ENCODE peak calls at places on chromosomes 4 and X, in four cellular contexts. P is GM23338, S is PC-3, O is lower lobe of right lung. E is an unnamed sample.

GRCh38 chr4:7399433-7400234 is 35.1 kb downstream of the PSAPL1 start:
- DNase-seq in P (no peak), S (no peak), O (no peak), E (peak)

GRCh38 chr4:141078871-141079270 is 54.4 kb downstream of the RNF150 start:
- DNase-seq in P (no peak), S (no peak), O (no peak), E (no peak)

GRCh38 chr4:153467154-153467896 is 1.2 kb downstream of the TMEM131L start:
- DNase-seq in P (peak), S (peak), O (peak), E (no peak)

GRCh38 chrX:110341189-110342035 is 17.2 kb upstream of the RTL9 start:
- DNase-seq in P (no peak), S (peak), O (no peak), E (no peak)

GRCh38 chrX:104566921-104567501 is 1.0 kb downstream of the IL1RAPL2 start:
- DNase-seq in P (peak), S (peak), O (no peak), E (no peak)

GRCh38 chr4:156695163-156695562 is 276.4 kb downstream of the PDGFC start:
- DNase-seq in P (no peak), S (no peak), O (no peak), E (no peak)

GRCh38 chr4:73593631-73594241 is 26.5 kb downstream of the RASSF6 start:
- DNase-seq in P (peak), S (peak), O (no peak), E (no peak)

GRCh38 chr4:89295415-89295927 is 12.1 kb downstream of the GPRIN3 start:
- DNase-seq in P (no peak), S (no peak), O (no peak), E (no peak)

GRCh38 chr4:148515248-148515647 is 73.0 kb upstream of the NR3C2 start:
- DNase-seq in P (no peak), S (peak), O (no peak), E (no peak)

DNA sequence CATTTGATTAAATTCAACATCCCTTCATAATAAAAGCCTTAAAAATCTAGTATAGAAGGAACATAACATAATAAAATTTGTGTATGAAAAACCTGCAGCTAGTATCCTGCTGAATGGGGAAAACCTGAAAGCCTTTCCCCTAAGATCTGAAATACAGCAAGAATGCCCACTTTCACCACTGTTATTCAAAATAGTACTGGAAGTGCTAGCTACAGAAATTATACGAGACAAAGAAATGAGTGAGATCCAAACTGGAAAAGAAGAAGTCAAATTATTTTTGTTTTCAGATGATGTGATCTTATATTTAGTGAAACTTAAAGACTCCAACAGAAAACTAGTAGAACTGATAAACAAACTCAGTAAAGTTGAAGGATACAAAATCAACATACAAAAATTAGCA is 152.9 kb downstream of the RTL3 start:
- DNase-seq in P (no peak), S (no peak), O (no peak), E (no peak)
- H3K27ac ChIP-seq in P (no peak), S (no peak), O (no peak), E (no peak)

GRCh38 chr4:128590773-128591172 is 218.7 kb upstream of the JADE1 start:
- DNase-seq in P (no peak), S (no peak), O (no peak), E (no peak)
- TF ChIP-seq CTCF in P (no peak), S (no peak), O (no peak), E (no peak)

GRCh38 chrX:78104447-78105176 is 564 bp downstream of the PGK1 start:
- DNase-seq in P (peak), S (peak), O (peak), E (peak)

GRCh38 chrX:78106651-78106986 is 2.6 kb downstream of the PGK1 start:
- DNase-seq in P (no peak), S (no peak), O (no peak), E (no peak)

GRCh38 chrX:78103001-78103634 is 930 bp upstream of the PGK1 start:
- DNase-seq in P (no peak), S (no peak), O (no peak), E (no peak)

GRCh38 chrX:78103656-78104446 is at the start of gene PGK1:
- DNase-seq in P (peak), S (peak), O (peak), E (peak)

DNA sequence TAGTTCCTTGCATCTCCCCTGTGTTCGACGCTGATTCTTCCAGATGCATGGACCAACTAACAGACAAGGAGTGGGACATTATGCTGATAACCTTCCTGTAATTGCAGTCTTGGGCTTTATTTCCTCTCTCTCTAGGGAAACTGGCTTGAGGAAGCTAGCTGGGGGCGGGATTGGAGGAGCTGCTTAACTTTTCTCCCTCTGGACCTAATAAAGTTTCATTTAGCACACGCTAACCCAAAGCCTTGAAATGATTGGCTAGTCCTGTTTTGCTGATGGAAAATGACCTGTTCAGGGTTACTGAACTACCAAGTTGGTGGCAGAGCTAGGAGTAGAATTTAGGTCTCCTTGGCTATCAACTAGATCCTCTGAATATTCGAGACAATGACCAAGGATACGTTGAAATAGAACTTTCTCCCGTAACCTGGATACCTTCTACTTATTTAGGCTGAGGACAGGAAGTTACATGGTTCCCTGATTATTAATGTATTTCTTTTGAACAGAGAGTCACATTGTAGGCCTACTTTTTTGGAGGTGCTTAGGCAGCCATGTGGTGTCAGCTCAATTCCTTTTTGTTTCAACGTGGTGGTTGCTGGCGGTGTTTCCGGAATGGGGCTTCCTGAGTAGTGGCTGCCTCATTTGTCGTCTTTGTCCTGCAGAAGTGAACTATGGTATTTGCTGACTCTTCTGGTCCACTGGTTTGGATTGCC is 2.0 kb downstream of the PGK1 start:
- DNase-seq in P (no peak), S (no peak), O (no peak), E (no peak)
- H3K27ac ChIP-seq in P (no peak), S (no peak), O (peak), E (no peak)

DNA sequence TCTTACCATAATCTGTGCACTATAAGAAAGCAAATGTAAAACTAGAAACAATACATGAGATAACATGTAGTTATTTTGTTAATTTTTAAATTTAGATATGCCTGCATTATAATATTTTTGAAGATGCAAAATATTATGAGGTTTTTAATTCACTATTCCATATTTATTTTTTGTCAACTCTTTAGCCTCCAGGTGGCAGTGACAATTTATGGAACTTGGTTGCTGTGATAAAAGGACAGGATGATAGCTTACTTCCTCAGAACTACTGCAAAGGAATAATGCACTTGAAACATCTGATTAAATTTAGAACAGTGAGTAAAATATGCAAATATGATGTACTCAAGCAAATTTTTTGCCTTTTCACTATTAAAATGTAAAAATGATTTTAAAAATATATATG is 45.1 kb downstream of the SPATA4 start:
- DNase-seq in P (peak), S (peak), O (no peak), E (no peak)
- TF ChIP-seq CTCF in P (peak), S (peak), O (peak), E (peak)

GRCh38 chrX:48791063-48791820 is 4.9 kb downstream of the GATA1 start:
- DNase-seq in P (no peak), S (no peak), O (no peak), E (no peak)

GRCh38 chrX:48787809-48788471 is 1.6 kb downstream of the GATA1 start:
- DNase-seq in P (no peak), S (no peak), O (no peak), E (no peak)

GRCh38 chrX:48790477-48790876 is 4.1 kb downstream of the GATA1 start:
- DNase-seq in P (no peak), S (no peak), O (no peak), E (no peak)

GRCh38 chrX:48786825-48787538 is 592 bp downstream of the GATA1 start:
- DNase-seq in P (no peak), S (no peak), O (no peak), E (no peak)

GRCh38 chrX:48789366-48790220 is 3.2 kb downstream of the GATA1 start:
- DNase-seq in P (no peak), S (no peak), O (no peak), E (no peak)
- H3K27ac ChIP-seq in P (no peak), S (no peak), O (no peak), E (no peak)

DNA sequence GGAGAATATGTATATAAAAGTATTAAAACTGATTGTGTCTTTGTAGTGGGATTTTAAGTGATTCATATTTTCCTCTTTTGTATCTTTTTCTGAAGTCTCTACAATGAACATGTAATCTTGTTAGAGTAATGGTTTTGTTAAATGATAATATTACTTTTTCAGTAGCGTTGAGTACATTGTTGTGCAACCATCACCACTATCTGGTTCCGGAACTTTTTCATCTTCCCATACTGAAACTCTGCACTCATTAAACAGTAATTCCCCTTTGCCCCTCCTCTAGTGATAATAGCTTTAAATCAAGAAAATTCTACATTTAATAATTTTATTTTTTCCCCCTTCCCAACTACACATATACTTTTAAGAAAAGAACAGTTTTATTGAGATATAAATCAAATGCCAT is 23.3 kb downstream of the SHROOM3 start:
- DNase-seq in P (no peak), S (no peak), O (no peak), E (no peak)
- TF ChIP-seq CTCF in P (no peak), S (no peak), O (no peak), E (no peak)

GRCh38 chrX:39251995-39252394 is 450.7 kb downstream of the MID1IP1 start:
- DNase-seq in P (no peak), S (no peak), O (no peak), E (no peak)
- H3K27ac ChIP-seq in P (no peak), S (no peak), O (no peak), E (no peak)

DNA sequence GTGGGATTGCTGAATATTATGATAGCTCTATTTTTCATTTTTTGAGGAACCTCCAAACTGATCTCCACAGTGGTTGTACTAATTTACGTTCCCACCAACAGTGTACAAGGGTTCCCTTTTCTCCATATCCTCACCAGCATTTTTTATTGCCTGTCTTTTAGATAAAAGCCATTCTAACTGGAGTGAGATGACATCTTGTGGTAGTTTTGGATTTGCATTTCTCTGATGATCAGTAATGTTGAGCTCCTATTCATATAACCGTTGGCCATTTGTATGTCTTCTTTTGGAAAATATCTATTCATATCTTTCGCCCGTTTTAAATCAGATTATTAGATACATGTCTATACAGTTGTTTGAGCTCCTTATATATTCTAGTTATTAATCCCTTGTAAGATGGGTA is 101.8 kb downstream of the RASGEF1B start:
- DNase-seq in P (no peak), S (peak), O (no peak), E (no peak)
- TF ChIP-seq CTCF in P (no peak), S (peak), O (no peak), E (no peak)